ENCODE peak calls at places on chromosomes 7 and 10, in four cellular contexts. R is IMR-90, Z is GM12865, C is mesothelial cell of epicardium. V is an unnamed sample.

GRCh38 chr7:2521952-2522591 is 2.5 kb downstream of the LFNG start:
- DNase-seq in Z (peak; percentile 52), C (no peak), R (no peak), V (no peak)

GRCh38 chr10:113953505-113954272 is 90.0 kb upstream of the ADRB1 start:
- DNase-seq in Z (peak; percentile 31), R (no peak), C (no peak), V (no peak)

GRCh38 chr7:96322847-96323461 is 1.1 kb upstream of the SLC25A13 start:
- DNase-seq in Z (no peak), R (no peak), C (no peak), V (no peak)

GRCh38 chr7:36032362-36032818 is 120.7 kb upstream of the EEPD1 start:
- DNase-seq in R (peak; percentile 21), C (no peak), Z (no peak), V (no peak)

GRCh38 chr10:110324805-110325280 is 20.1 kb upstream of the SMNDC1 start:
- DNase-seq in R (peak; percentile 58), C (no peak), Z (peak; percentile 71), V (no peak)

GRCh38 chr10:31074357-31075065 is 42.8 kb upstream of the ZNF438 start:
- DNase-seq in Z (no peak), R (no peak), C (no peak), V (no peak)

GRCh38 chr10:49183596-49184542 is 4.3 kb downstream of the TMEM273 start:
- DNase-seq in C (no peak), Z (peak; percentile 48), R (no peak), V (no peak)

GRCh38 chr7:2820508-2820934 is 23.6 kb downstream of the GNA12 start:
- DNase-seq in R (peak; percentile 97), Z (no peak), C (no peak), V (no peak)

GRCh38 chr10:116403740-116404250 is 23.9 kb upstream of the PNLIPRP3 start:
- DNase-seq in Z (no peak), C (no peak), R (no peak), V (no peak)

GRCh38 chr10:116113721-116114501 is 159.1 kb downstream of the GFRA1 start:
- DNase-seq in Z (no peak), R (peak; percentile 82), C (no peak), V (no peak)

GRCh38 chr7:80170445-80170844 is 35.8 kb downstream of the GNAI1 start:
- DNase-seq in R (no peak), C (no peak), Z (no peak), V (no peak)

GRCh38 chr7:133650067-133650466 is 397.2 kb downstream of the EXOC4 start:
- DNase-seq in C (no peak), Z (no peak), R (peak; percentile 69), V (no peak)

GRCh38 chr10:95363303-95363912 is 72.6 kb upstream of the PDLIM1 start:
- DNase-seq in Z (peak; percentile 84), C (no peak), R (peak; percentile 77), V (no peak)

GRCh38 chr7:100378114-100378760 is 5.0 kb downstream of the PILRA start:
- DNase-seq in C (no peak), R (no peak), Z (no peak), V (peak; percentile 4)

GRCh38 chr10:101892782-101893391 is 49.3 kb upstream of the KCNIP2 start:
- DNase-seq in R (peak; percentile 11), Z (no peak), C (no peak), V (no peak)

GRCh38 chr7:158531661-158532060 is 56.0 kb downstream of the PTPRN2 start:
- DNase-seq in R (no peak), C (no peak), Z (no peak), V (no peak)

GRCh38 chr10:792083-792791 is 102.8 kb upstream of the DIP2C start:
- DNase-seq in C (no peak), Z (no peak), R (no peak), V (peak; percentile 61)

GRCh38 chr10:79299397-79300370 is 47.6 kb upstream of the PPIF start:
- DNase-seq in R (peak; percentile 90), C (no peak), Z (no peak), V (no peak)

GRCh38 chr7:112654322-112655216 is 135.6 kb downstream of the TMEM168 start:
- DNase-seq in Z (no peak), C (no peak), R (no peak), V (no peak)

GRCh38 chr7:15628876-15629275 is 57.6 kb downstream of the MEOX2 start:
- DNase-seq in Z (no peak), R (peak; percentile 3), C (no peak), V (no peak)

GRCh38 chr7:55641273-55641691 is 69.0 kb upstream of the VOPP1 start:
- DNase-seq in Z (peak; percentile 81), R (peak; percentile 76), C (no peak), V (no peak)

GRCh38 chr7:107874097-107874496 is 16.9 kb upstream of the DLD start:
- DNase-seq in R (no peak), C (no peak), Z (no peak), V (no peak)

GRCh38 chr10:17624996-17625395 is 7.8 kb upstream of the HACD1 start:
- DNase-seq in R (no peak), Z (no peak), C (no peak), V (no peak)

GRCh38 chr7:133955208-133955607 is 171.9 kb upstream of the LRGUK start:
- DNase-seq in R (no peak), Z (no peak), C (no peak), V (no peak)

GRCh38 chr7:70419816-70420215 is 712.1 kb upstream of the GALNT17 start:
- DNase-seq in R (no peak), C (no peak), Z (no peak), V (no peak)

GRCh38 chr10:47175181-47176080 is 124.6 kb upstream of the GDF10 start:
- DNase-seq in C (no peak), Z (no peak), R (no peak), V (no peak)

GRCh38 chr7:148803094-148803493 is 81.0 kb downstream of the EZH2 start:
- DNase-seq in R (no peak), C (no peak), Z (no peak), V (no peak)

GRCh38 chr7:405489-406211 is 114.0 kb downstream of the PDGFA start:
- DNase-seq in C (peak; percentile 70), R (no peak), Z (no peak), V (no peak)

GRCh38 chr10:76350583-76350982 is 919.2 kb downstream of the LRMDA start:
- DNase-seq in R (no peak), Z (no peak), C (no peak), V (no peak)

GRCh38 chr7:101882595-101883564 is 65.5 kb downstream of the CUX1 start:
- DNase-seq in Z (no peak), C (no peak), R (peak; percentile 100), V (no peak)

GRCh38 chr7:142808802-142809583 is 38.2 kb downstream of the PRSS2 start:
- DNase-seq in R (peak; percentile 7), Z (peak; percentile 98), C (no peak), V (no peak)

GRCh38 chr7:46747869-46748576 is 827.0 kb upstream of the IGFBP3 start:
- DNase-seq in Z (no peak), R (no peak), C (no peak), V (no peak)

GRCh38 chr7:46742608-46743000 is 821.5 kb upstream of the IGFBP3 start:
- DNase-seq in Z (no peak), C (no peak), R (no peak), V (no peak)

GRCh38 chr7:46744957-46745699 is 824.1 kb upstream of the IGFBP3 start:
- DNase-seq in C (no peak), R (no peak), Z (no peak), V (no peak)

GRCh38 chr7:46747222-46747621 is 826.1 kb upstream of the IGFBP3 start:
- DNase-seq in R (no peak), Z (peak; percentile 59), C (no peak), V (no peak)

GRCh38 chr7:46745700-46746090 is 824.6 kb upstream of the IGFBP3 start:
- DNase-seq in C (no peak), Z (no peak), R (peak; percentile 21), V (no peak)
- TF ChIP-seq CTCF in C (no peak), Z (no peak), R (no peak), V (peak; percentile 48)

DNA sequence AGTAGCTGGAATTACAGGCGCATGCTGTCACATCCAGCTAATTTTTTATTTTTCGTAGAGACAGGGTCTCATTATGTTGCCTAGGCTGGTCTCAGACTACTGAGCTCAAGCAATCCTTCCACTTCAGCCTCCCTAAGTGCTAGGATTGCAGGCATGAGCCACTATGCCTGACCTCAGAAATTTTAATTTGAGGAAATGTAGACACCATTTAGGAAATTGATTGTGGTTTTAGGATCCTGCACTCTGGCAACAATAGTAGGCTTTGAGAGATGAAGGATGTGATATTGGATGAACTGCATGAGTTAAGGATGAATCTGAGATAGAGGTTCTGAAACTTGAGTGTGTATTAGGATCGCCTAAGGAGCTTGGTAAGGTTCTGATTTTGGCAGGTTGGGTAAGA is 66.5 kb downstream of the PPP1R9A start:
- DNase-seq in C (no peak), R (no peak), Z (no peak), V (no peak)
- TF ChIP-seq CTCF in C (no peak), R (no peak), Z (no peak), V (no peak)

DNA sequence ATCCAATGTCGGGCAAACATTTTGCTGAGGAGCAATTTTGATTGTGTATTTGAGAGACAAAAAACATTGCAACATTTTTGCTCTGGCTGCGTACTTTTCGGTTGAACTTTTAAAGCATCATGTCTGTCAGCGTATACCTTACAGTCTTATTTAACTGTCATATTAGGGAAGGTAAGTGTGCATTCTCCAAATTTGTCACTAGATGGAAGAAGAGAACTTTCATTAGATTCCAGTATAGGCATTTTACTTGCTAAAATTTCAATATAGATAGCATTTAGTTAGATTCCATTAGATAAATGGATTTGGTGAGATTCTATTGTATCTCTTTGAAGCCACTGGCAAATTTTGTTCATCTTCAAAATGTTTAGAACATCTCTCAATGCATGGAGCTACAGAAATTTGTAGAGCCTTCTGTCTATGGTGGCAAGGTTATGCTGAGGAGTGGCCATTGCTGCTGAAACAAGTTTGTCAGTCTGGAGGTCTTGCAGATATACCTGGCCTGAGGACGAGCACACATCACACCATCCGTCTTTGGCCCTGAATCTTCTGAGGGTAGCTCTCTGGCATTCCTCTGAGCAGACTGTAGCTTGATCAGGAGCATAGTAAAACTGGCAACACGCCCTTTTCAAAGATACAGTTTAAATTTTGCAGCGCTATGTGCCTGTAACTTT is 437.5 kb upstream of the MBL2 start:
- DNase-seq in Z (peak; percentile 9), C (no peak), R (peak; percentile 4), V (no peak)
- TF ChIP-seq CTCF in Z (no peak), C (peak; percentile 53), R (peak; percentile 29), V (peak; percentile 82)

GRCh38 chr7:78090616-78091015 is 292.0 kb downstream of the PHTF2 start:
- DNase-seq in C (no peak), Z (no peak), R (peak; percentile 16), V (no peak)
- TF ChIP-seq CTCF in C (no peak), Z (no peak), R (no peak), V (peak; percentile 55)

GRCh38 chr7:120412665-120413064 is 139.7 kb downstream of the KCND2 start:
- DNase-seq in C (no peak), R (no peak), Z (no peak), V (no peak)
- TF ChIP-seq CTCF in C (no peak), R (no peak), Z (no peak), V (no peak)